ENCODE peak calls at places on chromosomes 13 and 19, in four cellular contexts. J is sigmoid colon, I is gastrocnemius medialis, C is breast epithelium. A is an unnamed sample.

GRCh38 chr13:35697281-35697680 is 220.8 kb upstream of the MAB21L1 start:
- DNase-seq in C (no peak), I (no peak), J (no peak), A (no peak)

GRCh38 chr13:98476106-98476505 is 100.8 kb downstream of the STK24 start:
- DNase-seq in I (no peak), J (no peak), C (no peak), A (no peak)

GRCh38 chr13:77329133-77330008 is 2.5 kb upstream of the MYCBP2 start:
- DNase-seq in I (peak), J (peak), C (peak), A (peak)

GRCh38 chr19:15231256-15231655 is 992 bp downstream of the EPHX3 start:
- DNase-seq in I (no peak), J (no peak), C (no peak), A (no peak)

GRCh38 chr19:40960062-40960685 is 30.9 kb upstream of the CYP2B6 start:
- DNase-seq in J (no peak), C (no peak), I (no peak), A (no peak)

GRCh38 chr19:14368011-14368513 is 13.2 kb upstream of the ADGRE5 start:
- DNase-seq in I (no peak), C (no peak), J (no peak), A (no peak)

GRCh38 chr13:49935171-49936084 is 712 bp downstream of the SPRYD7 start:
- DNase-seq in C (no peak), I (peak), J (peak), A (peak)

GRCh38 chr13:72295173-72295572 is 428.2 kb upstream of the DACH1 start:
- DNase-seq in J (no peak), I (no peak), C (no peak), A (no peak)

GRCh38 chr13:43493496-43494000 is 293.2 kb downstream of the ENOX1 start:
- DNase-seq in J (no peak), I (no peak), C (no peak), A (no peak)

GRCh38 chr13:95709101-95709500 is 32.2 kb downstream of the DNAJC3 start:
- DNase-seq in C (no peak), I (no peak), J (no peak), A (no peak)

GRCh38 chr13:77429320-77430142 is 102.6 kb upstream of the MYCBP2 start:
- DNase-seq in I (no peak), C (no peak), J (no peak), A (no peak)

GRCh38 chr13:23020246-23020843 is 160.4 kb upstream of the SGCG start:
- DNase-seq in I (no peak), C (peak), J (peak), A (peak)

GRCh38 chr13:100594255-100594654 is 5.7 kb upstream of the GGACT start:
- DNase-seq in J (no peak), I (no peak), C (no peak), A (no peak)

GRCh38 chr19:37313335-37313627 is 57.6 kb upstream of the ZNF527 start:
- DNase-seq in C (no peak), J (no peak), I (no peak), A (no peak)

GRCh38 chr13:105969761-105970160 is 565.7 kb downstream of the EFNB2 start:
- DNase-seq in J (no peak), I (no peak), C (no peak), A (no peak)

GRCh38 chr13:45167611-45168554 is 33.0 kb downstream of the KCTD4 start:
- DNase-seq in I (peak), J (no peak), C (peak), A (no peak)

GRCh38 chr13:110232146-110232545 is 74.8 kb downstream of the COL4A1 start:
- DNase-seq in J (peak), I (no peak), C (no peak), A (no peak)

GRCh38 chr19:48496959-48497727 is 14.5 kb downstream of the LMTK3 start:
- DNase-seq in C (no peak), I (no peak), J (no peak), A (no peak)
- H3K4me3 ChIP-seq in C (no peak), I (no peak), J (no peak), A (no peak)

DNA sequence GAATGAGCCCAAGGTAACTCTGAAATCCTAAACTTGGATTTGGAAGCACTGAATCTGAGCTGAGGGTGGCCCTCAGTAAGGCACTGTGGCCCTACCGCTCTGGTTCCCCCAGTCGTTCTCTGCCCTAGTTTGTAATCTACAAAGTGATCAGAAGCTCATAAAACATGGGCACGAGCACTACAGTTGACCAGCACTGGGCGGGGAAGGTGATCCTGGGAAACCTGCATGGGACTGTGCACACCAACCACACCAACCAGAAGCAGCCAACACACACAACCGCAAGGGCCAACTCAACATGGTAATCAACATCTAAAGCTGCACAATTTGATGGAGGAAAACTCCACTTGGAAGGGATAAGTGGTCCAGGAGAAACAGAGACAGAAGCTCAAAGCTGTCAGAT is 22.9 kb downstream of the SLC7A1 start:
- DNase-seq in I (no peak), J (no peak), C (no peak), A (no peak)
- TF ChIP-seq POLR2A in I (no peak), J (no peak), C (no peak), A (no peak)

DNA sequence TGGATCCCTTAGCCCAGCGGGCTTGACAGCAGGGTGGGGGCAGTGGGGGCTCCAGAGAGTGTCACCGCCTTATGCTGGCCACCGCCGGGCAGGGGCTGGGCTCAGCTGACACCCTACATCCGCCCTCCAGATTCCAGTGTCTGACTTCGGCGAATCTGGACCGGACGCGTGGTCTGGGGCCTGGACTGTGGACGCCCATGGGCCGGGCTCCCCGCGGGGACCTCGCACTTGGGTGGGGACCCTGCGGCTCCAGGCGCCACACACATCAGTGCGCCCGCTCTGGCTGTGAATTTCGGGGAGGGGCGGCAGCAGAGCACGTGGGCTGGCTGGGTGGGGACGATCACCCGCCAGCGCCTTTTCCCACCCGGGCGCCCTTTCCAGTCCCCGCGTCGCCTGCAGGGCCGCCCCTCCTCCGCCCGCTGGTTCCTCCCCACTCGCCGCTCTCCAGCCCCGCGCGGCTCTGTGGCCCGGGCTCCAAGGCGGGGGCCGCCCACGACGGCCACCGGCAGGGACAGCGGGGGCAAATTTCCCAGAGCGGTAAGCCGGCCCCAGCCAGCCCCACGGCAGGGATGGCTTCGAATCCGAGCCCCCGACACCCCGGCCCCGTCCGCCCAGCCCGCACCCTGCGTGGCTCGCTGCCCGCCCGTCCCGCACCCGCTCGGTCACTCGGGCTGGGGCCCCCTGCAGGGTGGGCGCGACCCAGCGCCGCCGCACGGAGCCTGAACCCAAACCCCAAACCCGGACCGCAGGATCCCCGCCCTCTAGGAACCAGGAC is 23.3 kb upstream of the ZNF99 start:
- DNase-seq in J (no peak), I (no peak), C (no peak), A (no peak)
- H3K4me3 ChIP-seq in J (no peak), I (no peak), C (no peak), A (no peak)

GRCh38 chr19:3687774-3688706 is 12.2 kb downstream of the PIP5K1C start:
- DNase-seq in J (no peak), I (no peak), C (peak), A (no peak)
- TF ChIP-seq POLR2A in J (no peak), I (no peak), C (no peak), A (peak)

DNA sequence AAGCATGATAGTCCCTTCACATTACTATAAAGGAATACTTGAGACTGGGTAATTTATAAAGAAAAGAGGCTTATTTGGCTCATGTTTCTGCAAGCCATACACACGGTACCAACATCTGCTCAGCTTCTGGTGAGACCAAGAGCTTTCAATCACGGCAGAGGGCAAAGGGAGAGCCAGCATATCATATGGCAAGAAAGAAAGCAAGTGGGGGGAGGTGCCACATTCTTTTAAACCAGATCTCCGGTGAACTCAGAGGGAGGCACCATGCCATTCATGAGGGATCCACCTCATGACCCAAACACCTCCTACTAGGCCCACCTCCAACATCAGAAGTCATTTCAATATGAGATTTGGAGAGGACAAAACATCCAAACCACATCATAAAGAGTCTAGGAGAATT is 20.3 kb downstream of the XPO4 start:
- DNase-seq in J (no peak), C (no peak), I (no peak), A (no peak)
- H3K4me3 ChIP-seq in J (no peak), C (no peak), I (no peak), A (no peak)

GRCh38 chr19:50365434-50366306 is at the start of gene NAPSA:
- DNase-seq in J (no peak), C (no peak), I (no peak), A (no peak)

GRCh38 chr19:50371914-50372475 is 4.3 kb upstream of the NR1H2 start:
- DNase-seq in I (no peak), C (no peak), J (no peak), A (no peak)

DNA sequence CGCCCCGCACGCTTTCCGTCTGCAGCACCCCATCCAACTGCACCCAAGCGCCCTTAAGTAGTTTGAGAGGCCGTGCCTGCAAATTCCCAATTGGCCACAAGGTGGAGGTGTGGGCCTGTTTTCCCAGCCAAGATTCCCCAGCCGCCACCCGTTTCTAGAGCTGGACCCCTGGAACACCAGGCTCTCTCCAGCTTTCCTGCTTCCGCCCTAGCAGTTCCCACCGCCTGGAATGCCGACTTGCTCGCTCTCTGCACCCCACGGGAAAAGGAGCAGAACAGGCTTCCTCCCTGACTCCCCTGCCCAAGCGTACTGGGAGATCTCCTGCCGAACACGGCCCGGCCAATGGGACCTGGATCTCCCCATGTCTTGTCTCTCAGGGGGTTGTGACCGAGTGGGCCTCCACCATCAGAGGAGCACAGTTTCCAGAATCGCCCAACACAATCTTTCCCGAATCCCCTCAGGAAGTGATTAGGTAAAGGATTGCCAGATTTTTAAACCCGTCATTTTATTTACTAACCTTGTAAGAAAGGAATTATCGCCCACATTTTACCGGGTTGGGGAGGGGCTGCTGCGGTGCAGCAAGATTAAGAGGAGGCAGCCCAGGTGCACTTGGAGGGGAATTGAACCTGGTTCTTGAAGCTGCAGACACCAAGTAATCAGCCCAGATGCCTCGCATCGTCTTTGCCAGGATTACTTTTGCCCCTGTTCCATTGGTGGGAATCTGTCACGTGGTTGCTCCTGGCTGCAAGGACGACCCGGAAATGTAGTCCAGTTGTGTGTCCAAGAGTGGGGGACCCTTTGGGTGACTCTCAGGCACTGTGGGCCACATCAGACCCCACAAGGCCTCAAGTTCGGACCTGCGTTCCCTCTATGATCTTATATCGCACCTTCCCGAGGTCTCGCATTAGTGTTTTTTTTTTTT is 3.5 kb upstream of the NAPSA start:
- DNase-seq in C (peak), I (peak), J (peak), A (peak)
- TF ChIP-seq POLR2A in C (no peak), I (no peak), J (no peak), A (no peak)

DNA sequence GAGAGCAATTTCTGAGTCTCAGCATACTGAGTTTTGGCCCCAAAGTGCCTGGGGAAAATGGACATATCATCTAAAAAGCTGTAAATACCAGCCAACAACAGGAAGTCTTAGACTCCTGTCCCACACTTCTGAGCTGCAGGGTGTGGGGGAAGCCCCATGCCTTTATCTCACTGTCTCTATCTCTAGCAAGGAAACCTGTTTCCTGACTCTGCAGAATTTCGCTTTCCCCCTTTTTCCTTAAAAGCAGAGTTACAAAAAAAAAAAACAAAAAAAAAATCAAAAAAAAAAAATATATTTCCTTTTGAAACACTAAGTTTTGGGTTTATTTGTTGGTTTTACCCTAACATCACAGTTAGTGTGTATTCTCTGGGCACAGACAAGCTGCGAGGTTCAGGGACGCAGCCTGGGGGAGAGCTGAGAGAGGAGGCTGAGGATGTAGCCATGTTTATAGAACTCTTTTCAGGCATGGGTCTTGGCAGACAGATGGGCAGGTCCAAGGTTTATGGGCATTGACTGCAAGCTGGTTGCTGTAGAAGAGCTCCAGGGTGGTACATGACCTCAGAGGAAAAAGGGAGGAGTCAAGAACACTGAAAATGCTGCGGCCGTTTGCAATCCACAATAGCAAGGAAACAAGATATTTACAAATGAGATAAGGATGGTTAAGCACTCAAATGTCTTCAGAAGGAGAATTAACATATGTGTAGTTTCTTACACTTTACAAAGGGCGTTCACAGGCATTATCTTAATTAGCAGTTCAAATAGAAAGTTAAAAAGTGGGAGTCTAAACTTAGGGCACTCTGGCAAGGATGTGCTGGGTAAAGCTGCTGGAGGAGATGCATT is 4.9 kb downstream of the MBNL2 start:
- DNase-seq in C (no peak), I (no peak), J (peak), A (no peak)
- H3K4me3 ChIP-seq in C (no peak), I (peak), J (peak), A (peak)

GRCh38 chr13:112885782-112886268 is 83.2 kb upstream of the MCF2L start:
- DNase-seq in C (peak), I (peak), J (peak), A (peak)
- TF ChIP-seq POLR2A in C (no peak), I (no peak), J (no peak), A (no peak)

DNA sequence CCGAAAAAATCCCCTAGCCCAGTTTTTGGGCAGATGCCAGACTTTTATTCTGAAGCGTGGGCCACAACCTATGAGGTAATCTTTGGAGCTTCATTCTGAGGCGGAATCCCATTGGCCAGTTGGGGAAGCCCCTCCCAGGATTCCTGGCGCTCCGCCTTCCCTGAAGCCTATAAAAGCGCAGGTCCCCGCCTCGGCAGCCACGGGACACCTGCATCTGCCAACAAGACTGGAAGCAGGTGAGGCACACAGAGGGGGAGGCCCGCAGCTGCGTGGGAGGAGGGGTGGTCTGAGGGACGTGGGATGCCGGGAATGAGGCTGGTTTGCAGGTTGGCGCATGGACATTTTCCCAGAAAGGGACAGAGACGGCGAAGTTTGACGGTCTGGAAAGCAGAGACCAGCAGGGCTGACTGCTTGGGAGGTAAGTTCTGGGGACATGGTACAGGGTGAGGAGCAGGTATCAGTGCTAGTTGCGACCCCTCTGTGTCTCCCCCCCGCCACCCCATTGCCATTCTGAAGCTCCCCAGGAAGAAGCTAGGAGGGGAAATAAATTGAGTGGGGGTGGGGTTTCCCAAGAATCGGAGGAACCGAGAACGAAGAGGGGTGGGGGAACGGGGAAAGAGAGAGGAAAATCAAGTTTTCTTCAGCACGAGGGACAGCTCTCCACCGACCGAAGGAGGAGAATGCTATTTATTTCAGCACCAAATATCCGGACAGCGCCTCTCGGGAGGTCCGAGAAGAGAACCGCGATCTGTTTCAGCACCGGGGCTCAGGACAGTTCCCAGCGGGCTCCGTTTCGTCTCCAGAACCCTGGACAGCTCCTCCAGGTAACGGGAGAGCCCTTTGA is 22.4 kb upstream of the FEM1A start:
- DNase-seq in I (peak), C (peak), J (peak), A (peak)
- H3K4me3 ChIP-seq in I (no peak), C (no peak), J (no peak), A (no peak)